ENCODE peak calls at places on chromosomes 7 and 10, in five cellular contexts. One of them, this sample, is unnamed.

GRCh38 chr7:137992738-137993394 is 9.0 kb downstream of the CREB3L2 start:
- DNase-seq in right lobe of liver: no peak
- DNase-seq in heart left ventricle: peak; percentile 66
- DNase-seq in IMR-90: peak; percentile 97
- DNase-seq in esophagus squamous epithelium: no peak
- DNase-seq in this sample: peak; percentile 78

GRCh38 chr10:72104472-72105097 is 16.2 kb upstream of the SPOCK2 start:
- DNase-seq in right lobe of liver: no peak
- DNase-seq in heart left ventricle: no peak
- DNase-seq in IMR-90: no peak
- DNase-seq in esophagus squamous epithelium: no peak
- DNase-seq in this sample: no peak

GRCh38 chr7:129376076-129376777 is 58.0 kb upstream of the STRIP2 start:
- DNase-seq in right lobe of liver: no peak
- DNase-seq in heart left ventricle: no peak
- DNase-seq in IMR-90: peak; percentile 43
- DNase-seq in esophagus squamous epithelium: no peak
- DNase-seq in this sample: peak; percentile 36

GRCh38 chr10:53022663-53023088 is 250.1 kb upstream of the MBL2 start:
- DNase-seq in right lobe of liver: no peak
- DNase-seq in heart left ventricle: no peak
- DNase-seq in IMR-90: no peak
- DNase-seq in esophagus squamous epithelium: no peak
- DNase-seq in this sample: no peak

GRCh38 chr10:48804740-48805182 is 120.1 kb downstream of the WDFY4 start:
- DNase-seq in right lobe of liver: no peak
- DNase-seq in heart left ventricle: no peak
- DNase-seq in IMR-90: no peak
- DNase-seq in esophagus squamous epithelium: no peak
- DNase-seq in this sample: peak; percentile 35

GRCh38 chr7:139192014-139192706 is 38.9 kb upstream of the UBN2 start:
- DNase-seq in right lobe of liver: no peak
- DNase-seq in heart left ventricle: no peak
- DNase-seq in IMR-90: peak; percentile 25
- DNase-seq in esophagus squamous epithelium: no peak
- DNase-seq in this sample: no peak

GRCh38 chr7:98186452-98187137 is 24.6 kb upstream of the BHLHA15 start:
- DNase-seq in right lobe of liver: no peak
- DNase-seq in heart left ventricle: no peak
- DNase-seq in IMR-90: peak; percentile 82
- DNase-seq in esophagus squamous epithelium: no peak
- DNase-seq in this sample: no peak

GRCh38 chr10:110147961-110148360 is 59.4 kb upstream of the MXI1 start:
- DNase-seq in right lobe of liver: no peak
- DNase-seq in heart left ventricle: no peak
- DNase-seq in IMR-90: peak; percentile 6
- DNase-seq in esophagus squamous epithelium: no peak
- DNase-seq in this sample: no peak

GRCh38 chr7:133491846-133492652 is 239.2 kb downstream of the EXOC4 start:
- DNase-seq in right lobe of liver: no peak
- DNase-seq in heart left ventricle: no peak
- DNase-seq in IMR-90: peak; percentile 40
- DNase-seq in esophagus squamous epithelium: no peak
- DNase-seq in this sample: no peak

GRCh38 chr7:32588657-32589056 is 93.4 kb downstream of the AVL9 start:
- DNase-seq in right lobe of liver: no peak
- DNase-seq in heart left ventricle: no peak
- DNase-seq in IMR-90: peak; percentile 73
- DNase-seq in esophagus squamous epithelium: no peak
- DNase-seq in this sample: no peak

GRCh38 chr7:101162551-101163280 is 2.7 kb downstream of the VGF start:
- DNase-seq in right lobe of liver: no peak
- DNase-seq in heart left ventricle: no peak
- DNase-seq in IMR-90: peak; percentile 50
- DNase-seq in esophagus squamous epithelium: no peak
- DNase-seq in this sample: peak; percentile 59

GRCh38 chr10:78831457-78831856 is 237.3 kb upstream of the ZMIZ1 start:
- DNase-seq in right lobe of liver: no peak
- DNase-seq in heart left ventricle: no peak
- DNase-seq in IMR-90: no peak
- DNase-seq in esophagus squamous epithelium: no peak
- DNase-seq in this sample: no peak

GRCh38 chr10:11626071-11626470 is 14.6 kb upstream of the USP6NL start:
- DNase-seq in right lobe of liver: no peak
- DNase-seq in heart left ventricle: no peak
- DNase-seq in IMR-90: no peak
- DNase-seq in esophagus squamous epithelium: no peak
- DNase-seq in this sample: no peak

GRCh38 chr7:78968951-78969350 is 484.5 kb downstream of the MAGI2 start:
- DNase-seq in right lobe of liver: no peak
- DNase-seq in heart left ventricle: no peak
- DNase-seq in IMR-90: no peak
- DNase-seq in esophagus squamous epithelium: no peak
- DNase-seq in this sample: no peak

GRCh38 chr10:30115391-30116253 is 56.2 kb upstream of the JCAD start:
- DNase-seq in right lobe of liver: no peak
- DNase-seq in heart left ventricle: no peak
- DNase-seq in IMR-90: peak; percentile 23
- DNase-seq in esophagus squamous epithelium: no peak
- DNase-seq in this sample: no peak

GRCh38 chr7:106736508-106737201 is 75.7 kb upstream of the CCDC71L start:
- DNase-seq in right lobe of liver: no peak
- DNase-seq in heart left ventricle: peak; percentile 21
- DNase-seq in IMR-90: peak; percentile 83
- DNase-seq in esophagus squamous epithelium: no peak
- DNase-seq in this sample: peak; percentile 49

GRCh38 chr7:2205036-2205780 is 27.5 kb downstream of the MAD1L1 start:
- DNase-seq in right lobe of liver: no peak
- DNase-seq in heart left ventricle: no peak
- DNase-seq in IMR-90: peak; percentile 11
- DNase-seq in esophagus squamous epithelium: no peak
- DNase-seq in this sample: no peak

GRCh38 chr10:26311383-26311940 is 94.9 kb downstream of the GAD2 start:
- DNase-seq in right lobe of liver: no peak
- DNase-seq in heart left ventricle: no peak
- DNase-seq in IMR-90: no peak
- DNase-seq in esophagus squamous epithelium: no peak
- DNase-seq in this sample: no peak

GRCh38 chr10:133378251-133379096 is 588 bp upstream of the PAOX start:
- DNase-seq in right lobe of liver: peak; percentile 84
- DNase-seq in heart left ventricle: peak; percentile 77
- DNase-seq in IMR-90: peak; percentile 32
- DNase-seq in esophagus squamous epithelium: no peak
- DNase-seq in this sample: peak; percentile 70

GRCh38 chr7:31110331-31111108 is 58.4 kb downstream of the ADCYAP1R1 start:
- DNase-seq in right lobe of liver: no peak
- DNase-seq in heart left ventricle: no peak
- DNase-seq in IMR-90: no peak
- DNase-seq in esophagus squamous epithelium: no peak
- DNase-seq in this sample: no peak

GRCh38 chr7:47759056-47759706 is 177.3 kb upstream of the TNS3 start:
- DNase-seq in right lobe of liver: no peak
- DNase-seq in heart left ventricle: no peak
- DNase-seq in IMR-90: no peak
- DNase-seq in esophagus squamous epithelium: no peak
- DNase-seq in this sample: no peak

GRCh38 chr10:33330543-33331019 is 3.9 kb downstream of the NRP1 start:
- DNase-seq in right lobe of liver: peak; percentile 84
- DNase-seq in heart left ventricle: peak; percentile 88
- DNase-seq in IMR-90: peak; percentile 90
- DNase-seq in esophagus squamous epithelium: no peak
- DNase-seq in this sample: peak; percentile 91

GRCh38 chr10:96743988-96744585 is 23.8 kb upstream of the PIK3AP1 start:
- DNase-seq in right lobe of liver: no peak
- DNase-seq in heart left ventricle: no peak
- DNase-seq in IMR-90: peak; percentile 29
- DNase-seq in esophagus squamous epithelium: no peak
- DNase-seq in this sample: no peak

GRCh38 chr10:5758927-5759326 is 54.3 kb downstream of the GDI2 start:
- DNase-seq in right lobe of liver: no peak
- DNase-seq in heart left ventricle: no peak
- DNase-seq in IMR-90: no peak
- DNase-seq in esophagus squamous epithelium: no peak
- DNase-seq in this sample: no peak

GRCh38 chr10:132055616-132056015 is 10.1 kb upstream of the JAKMIP3 start:
- DNase-seq in right lobe of liver: no peak
- DNase-seq in heart left ventricle: no peak
- DNase-seq in IMR-90: no peak
- DNase-seq in esophagus squamous epithelium: no peak
- DNase-seq in this sample: no peak

GRCh38 chr10:30384791-30385201 is 35.7 kb upstream of the MTPAP start:
- DNase-seq in right lobe of liver: no peak
- DNase-seq in heart left ventricle: no peak
- DNase-seq in IMR-90: peak; percentile 34
- DNase-seq in esophagus squamous epithelium: no peak
- DNase-seq in this sample: peak; percentile 42

GRCh38 chr10:99531696-99532050 is 1.1 kb upstream of the NKX2-3 start:
- DNase-seq in right lobe of liver: no peak
- DNase-seq in heart left ventricle: no peak
- DNase-seq in IMR-90: no peak
- DNase-seq in esophagus squamous epithelium: no peak
- DNase-seq in this sample: no peak

DNA sequence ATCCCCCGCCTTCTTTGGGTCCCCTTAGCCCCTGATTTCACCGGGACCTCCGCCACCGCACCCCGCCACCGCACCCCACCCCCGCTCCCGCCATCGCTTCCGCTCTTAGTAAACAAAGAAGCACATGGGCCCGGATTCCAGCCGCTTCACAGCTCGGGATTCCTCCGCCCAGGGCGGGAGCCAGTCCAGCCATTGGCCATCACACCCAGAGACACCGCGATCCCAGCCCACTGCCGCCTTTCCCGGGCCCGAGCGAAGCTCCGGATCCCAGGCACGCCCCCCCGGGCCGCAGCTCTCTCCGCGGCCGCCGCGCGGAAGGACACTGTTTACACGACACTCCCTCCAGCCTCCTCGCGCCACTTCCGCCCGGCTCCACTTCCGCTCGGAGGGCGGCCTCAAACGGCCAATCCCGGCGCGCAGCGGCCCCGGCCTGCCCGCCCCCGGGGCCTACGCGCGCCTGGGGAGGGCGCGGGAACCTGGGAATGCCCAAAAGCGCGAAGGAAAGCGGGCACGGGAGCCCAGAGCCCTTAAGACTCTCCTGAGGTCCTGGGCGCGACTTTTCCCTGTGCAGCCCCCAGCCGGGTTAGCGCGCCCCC is 679 bp downstream of the MCM7 start:
- DNase-seq in right lobe of liver: peak; percentile 95
- DNase-seq in heart left ventricle: peak; percentile 95
- DNase-seq in IMR-90: peak; percentile 98
- DNase-seq in esophagus squamous epithelium: peak; percentile 47
- DNase-seq in this sample: peak; percentile 96
- TF ChIP-seq POLR2A in right lobe of liver: no peak
- TF ChIP-seq POLR2A in heart left ventricle: peak; percentile 48
- TF ChIP-seq POLR2A in IMR-90: peak; percentile 59
- TF ChIP-seq POLR2A in esophagus squamous epithelium: no peak
- TF ChIP-seq POLR2A in this sample: no peak

GRCh38 chr10:55410415-55410885 is 609.4 kb upstream of the PCDH15 start:
- DNase-seq in right lobe of liver: no peak
- DNase-seq in heart left ventricle: peak; percentile 65
- DNase-seq in IMR-90: no peak
- DNase-seq in esophagus squamous epithelium: no peak
- DNase-seq in this sample: peak; percentile 69
- TF ChIP-seq CTCF in right lobe of liver: no peak
- TF ChIP-seq CTCF in heart left ventricle: peak; percentile 52
- TF ChIP-seq CTCF in IMR-90: no peak
- TF ChIP-seq CTCF in esophagus squamous epithelium: no peak
- TF ChIP-seq CTCF in this sample: no peak

DNA sequence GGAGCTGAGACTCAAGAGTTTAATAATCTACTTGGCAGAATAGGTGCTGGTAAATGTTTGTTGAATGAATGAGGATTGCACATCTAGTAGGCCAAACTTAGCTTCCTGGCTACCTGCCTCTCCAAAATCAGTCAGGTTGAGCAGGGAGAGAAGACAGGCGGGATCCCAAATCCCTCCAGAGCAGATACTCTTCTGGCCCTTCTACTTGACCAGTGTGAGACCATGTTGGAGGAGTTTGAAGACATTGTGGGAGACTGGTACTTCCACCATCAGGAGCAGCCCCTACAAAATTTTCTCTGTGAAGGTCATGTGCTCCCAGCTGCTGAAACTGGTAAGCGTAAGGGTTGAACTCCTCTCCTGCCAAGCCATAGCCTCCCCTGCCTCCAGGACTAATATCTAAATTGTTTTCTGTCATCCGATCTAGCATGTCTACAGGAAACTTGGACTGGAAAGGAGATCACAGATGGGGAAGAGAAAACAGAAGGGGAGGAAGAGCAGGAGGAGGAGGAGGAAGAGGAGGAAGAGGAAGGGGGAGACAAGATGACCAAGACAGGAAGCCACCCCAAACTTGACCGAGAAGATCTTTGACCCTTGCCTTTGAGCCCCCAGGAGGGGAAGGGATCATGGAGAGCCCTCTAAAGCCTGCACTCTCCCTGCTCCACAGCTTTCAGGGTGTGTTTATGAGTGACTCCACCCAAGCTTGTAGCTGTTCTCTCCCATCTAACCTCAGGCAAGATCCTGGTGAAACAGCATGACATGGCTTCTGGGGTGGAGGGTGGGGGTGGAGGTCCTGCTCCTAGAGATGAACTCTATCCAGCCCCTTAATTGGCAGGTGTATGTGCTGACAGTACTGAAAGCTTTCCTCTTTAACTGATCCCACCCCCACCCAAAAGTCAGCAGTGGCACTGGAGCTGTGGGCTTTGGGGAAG is 2.2 kb upstream of the MBLAC1 start:
- DNase-seq in right lobe of liver: no peak
- DNase-seq in heart left ventricle: no peak
- DNase-seq in IMR-90: no peak
- DNase-seq in esophagus squamous epithelium: no peak
- DNase-seq in this sample: no peak
- TF ChIP-seq POLR2A in right lobe of liver: no peak
- TF ChIP-seq POLR2A in heart left ventricle: no peak
- TF ChIP-seq POLR2A in IMR-90: no peak
- TF ChIP-seq POLR2A in esophagus squamous epithelium: no peak
- TF ChIP-seq POLR2A in this sample: no peak

GRCh38 chr10:119198438-119198837 is 8.9 kb upstream of the GRK5 start:
- DNase-seq in right lobe of liver: no peak
- DNase-seq in heart left ventricle: no peak
- DNase-seq in IMR-90: no peak
- DNase-seq in esophagus squamous epithelium: no peak
- DNase-seq in this sample: no peak
- TF ChIP-seq CTCF in right lobe of liver: peak; percentile 42
- TF ChIP-seq CTCF in heart left ventricle: peak; percentile 12
- TF ChIP-seq CTCF in IMR-90: peak; percentile 37
- TF ChIP-seq CTCF in esophagus squamous epithelium: no peak
- TF ChIP-seq CTCF in this sample: no peak

This sample was measured in testis.